ENCODE peak calls at places on chromosomes 5 and 9, in nine cellular contexts. A, O, P, D, I, G, B, N and S are unnamed samples.

GRCh38 chr9:114369567-114370240 is 18.1 kb downstream of the AKNA start:
- DNase-seq in A (no peak), O (no peak), P (no peak), D (no peak), I (no peak), G (no peak), B (no peak), N (no peak), S (no peak)

GRCh38 chr9:132882616-132883015 is 3.9 kb downstream of the SPACA9 start:
- DNase-seq in A (no peak), O (no peak), P (no peak), D (no peak), I (no peak), G (no peak), B (no peak), N (no peak), S (no peak)

GRCh38 chr5:92566113-92566767 is 1014.8 kb downstream of the NR2F1-AS1 start:
- DNase-seq in A (no peak), O (no peak), P (no peak), D (no peak), I (no peak), G (no peak), B (no peak), N (no peak), S (no peak)

GRCh38 chr5:87125796-87126195 is 141.9 kb upstream of the RASA1 start:
- DNase-seq in A (no peak), O (no peak), P (no peak), D (no peak), I (no peak), G (no peak), B (no peak), N (no peak), S (no peak)

GRCh38 chr5:158389786-158390185 is 530.8 kb upstream of the CLINT1 start:
- DNase-seq in A (no peak), O (no peak), P (no peak), D (no peak), I (no peak), G (no peak), B (no peak), N (no peak), S (no peak)

GRCh38 chr5:6145616-6146237 is 232.6 kb downstream of the MED10 start:
- DNase-seq in A (no peak), O (no peak), P (no peak), D (no peak), I (no peak), G (no peak), B (no peak), N (no peak), S (no peak)

GRCh38 chr5:6461006-6461405 is 12.3 kb downstream of the UBE2QL1 start:
- DNase-seq in A (no peak), O (no peak), P (no peak), D (no peak), I (no peak), G (no peak), B (no peak), N (no peak), S (no peak)

GRCh38 chr9:93205896-93206575 is 22.1 kb downstream of the WNK2 start:
- DNase-seq in A (no peak), O (no peak), P (no peak), D (no peak), I (no peak), G (no peak), B (no peak), N (no peak), S (no peak)

GRCh38 chr9:22009563-22009867 is 410 bp upstream of the CDKN2B start:
- DNase-seq in A (no peak), O (no peak), P (no peak), D (no peak), I (no peak), G (no peak), B (no peak), N (no peak), S (no peak)
- TF ChIP-seq CTCF in A (no peak), O (no peak), P (peak), D (no peak), I (no peak), G (no peak), B (no peak), N (no peak), S (no peak)

GRCh38 chr5:96662725-96663513 is 743 bp downstream of the CAST start:
- DNase-seq in A (peak), O (peak), P (no peak), D (peak), I (peak), G (peak), B (peak), N (peak), S (peak)
- TF ChIP-seq CTCF in A (no peak), O (no peak), P (no peak), D (no peak), I (no peak), G (no peak), B (no peak), N (peak), S (no peak)

DNA sequence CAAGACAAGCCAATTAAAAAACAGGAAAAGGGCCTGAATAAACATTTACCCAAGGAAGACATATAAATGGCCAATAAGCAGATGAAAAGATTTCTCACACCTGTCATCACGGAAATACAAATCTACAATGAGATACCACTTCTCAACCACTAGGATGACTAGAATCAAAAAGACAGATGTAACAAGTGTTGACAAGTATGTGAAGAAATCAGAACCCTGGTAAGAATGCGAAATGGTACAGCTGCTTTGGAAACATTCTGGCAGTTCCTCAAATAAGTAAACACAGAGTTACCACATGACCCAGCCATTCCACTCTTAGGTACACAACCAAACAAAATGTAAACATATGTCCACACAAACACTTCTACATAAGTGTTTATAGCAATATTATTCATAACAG is 32.5 kb downstream of the LEAP2 start:
- DNase-seq in A (no peak), O (no peak), P (no peak), D (no peak), I (peak), G (no peak), B (no peak), N (no peak), S (no peak)
- TF ChIP-seq CTCF in A (no peak), O (no peak), P (no peak), D (no peak), I (no peak), G (no peak), B (no peak), N (no peak), S (no peak)

GRCh38 chr5:179907570-179908324 is at the start of gene TBC1D9B:
- DNase-seq in A (peak), O (peak), P (peak), D (peak), I (peak), G (peak), B (peak), N (no peak), S (no peak)
- TF ChIP-seq CTCF in A (peak), O (peak), P (no peak), D (peak), I (peak), G (peak), B (peak), N (peak), S (peak)

GRCh38 chr5:134290443-134290842 is 64.6 kb upstream of the PPP2CA start:
- DNase-seq in A (no peak), O (no peak), P (no peak), D (no peak), I (no peak), G (no peak), B (no peak), N (no peak), S (no peak)
- TF ChIP-seq CTCF in A (no peak), O (no peak), P (no peak), D (no peak), I (no peak), G (no peak), B (no peak), N (no peak), S (no peak)

GRCh38 chr5:1666812-1667588 is 132.6 kb downstream of the MRPL36 start:
- DNase-seq in A (no peak), O (no peak), P (no peak), D (no peak), I (peak), G (no peak), B (peak), N (no peak), S (peak)
- TF ChIP-seq CTCF in A (peak), O (no peak), P (peak), D (peak), I (peak), G (no peak), B (peak), N (peak), S (peak)

GRCh38 chr9:136242248-136242647 is 3.4 kb downstream of the QSOX2 start:
- DNase-seq in A (no peak), O (no peak), P (no peak), D (no peak), I (no peak), G (no peak), B (no peak), N (no peak), S (no peak)

GRCh38 chr9:136243631-136244030 is 2.0 kb downstream of the QSOX2 start:
- DNase-seq in A (no peak), O (no peak), P (no peak), D (no peak), I (no peak), G (no peak), B (no peak), N (no peak), S (no peak)

GRCh38 chr9:136241540-136241939 is 4.1 kb downstream of the QSOX2 start:
- DNase-seq in A (no peak), O (no peak), P (no peak), D (no peak), I (no peak), G (no peak), B (no peak), N (no peak), S (no peak)

GRCh38 chr9:136244116-136244775 is 1.4 kb downstream of the QSOX2 start:
- DNase-seq in A (no peak), O (no peak), P (no peak), D (peak), I (no peak), G (no peak), B (peak), N (no peak), S (no peak)

GRCh38 chr9:136242908-136243525 is 2.6 kb downstream of the QSOX2 start:
- DNase-seq in A (no peak), O (no peak), P (no peak), D (no peak), I (no peak), G (no peak), B (no peak), N (no peak), S (no peak)
- TF ChIP-seq CTCF in A (no peak), O (no peak), P (no peak), D (peak), I (no peak), G (no peak), B (no peak), N (peak), S (no peak)

GRCh38 chr5:126777974-126778674 is 1.2 kb downstream of the LMNB1 start:
- DNase-seq in A (peak), O (peak), P (peak), D (peak), I (peak), G (peak), B (peak), N (peak), S (peak)

GRCh38 chr5:126778675-126779403 is 1.9 kb downstream of the LMNB1 start:
- DNase-seq in A (no peak), O (no peak), P (no peak), D (peak), I (no peak), G (no peak), B (no peak), N (no peak), S (no peak)

GRCh38 chr5:126777257-126777973 is 479 bp downstream of the LMNB1 start:
- DNase-seq in A (peak), O (peak), P (no peak), D (peak), I (peak), G (peak), B (peak), N (peak), S (peak)

GRCh38 chr5:126780165-126780827 is 3.4 kb downstream of the LMNB1 start:
- DNase-seq in A (peak), O (peak), P (peak), D (peak), I (peak), G (peak), B (peak), N (peak), S (peak)

DNA sequence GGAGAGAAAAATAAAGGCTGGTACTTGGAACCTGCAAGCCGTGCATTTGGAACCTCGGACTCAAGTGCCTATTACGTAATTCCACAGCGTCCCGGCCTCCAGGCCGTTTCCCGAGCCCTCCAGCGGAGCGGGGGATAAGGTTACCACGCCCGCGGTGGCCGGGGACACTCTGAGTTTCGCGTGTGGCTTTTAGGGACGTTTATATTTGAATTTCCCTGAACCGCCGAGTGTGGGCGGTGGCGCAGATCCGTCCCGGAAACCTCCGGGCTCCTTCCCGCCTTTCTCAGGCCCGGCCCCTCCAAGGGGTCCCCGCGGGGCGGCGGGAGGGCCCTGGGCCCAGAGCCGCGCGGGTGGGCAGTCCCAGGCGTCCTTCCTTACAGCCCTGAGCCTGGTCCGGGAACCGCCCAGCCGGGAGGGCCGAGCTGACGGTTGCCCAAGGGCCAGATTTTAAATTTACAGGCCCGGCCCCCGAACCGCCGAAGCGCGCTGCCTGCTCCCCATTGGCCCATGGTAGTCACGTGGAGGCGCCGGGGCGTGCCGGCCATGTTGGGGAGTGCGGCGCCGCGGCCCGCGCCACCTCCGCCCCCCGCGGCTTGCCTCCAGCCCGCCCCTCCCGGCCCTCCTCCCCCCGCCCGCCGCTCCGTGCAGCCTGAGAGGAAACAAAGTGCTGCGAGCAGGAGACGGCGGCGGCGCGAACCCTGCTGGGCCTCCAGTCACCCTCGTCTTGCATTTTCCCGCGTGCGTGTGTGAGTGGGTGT is at the start of gene LMNB1:
- DNase-seq in A (peak), O (peak), P (peak), D (peak), I (peak), G (peak), B (peak), N (peak), S (peak)
- TF ChIP-seq CTCF in A (no peak), O (no peak), P (peak), D (no peak), I (no peak), G (peak), B (no peak), N (no peak), S (peak)

GRCh38 chr5:103375863-103376591 is 117.5 kb downstream of the MACIR start:
- DNase-seq in A (no peak), O (no peak), P (no peak), D (no peak), I (no peak), G (no peak), B (no peak), N (no peak), S (no peak)

GRCh38 chr5:103374473-103374963 is 116.0 kb downstream of the MACIR start:
- DNase-seq in A (no peak), O (no peak), P (no peak), D (no peak), I (no peak), G (no peak), B (no peak), N (no peak), S (no peak)

GRCh38 chr5:103373576-103374472 is 115.3 kb downstream of the MACIR start:
- DNase-seq in A (no peak), O (peak), P (no peak), D (no peak), I (no peak), G (no peak), B (no peak), N (no peak), S (no peak)

GRCh38 chr5:103371046-103371603 is 112.6 kb downstream of the MACIR start:
- DNase-seq in A (no peak), O (no peak), P (no peak), D (no peak), I (no peak), G (no peak), B (no peak), N (no peak), S (no peak)

GRCh38 chr5:103375356-103375755 is 116.8 kb downstream of the MACIR start:
- DNase-seq in A (peak), O (no peak), P (peak), D (no peak), I (no peak), G (no peak), B (no peak), N (peak), S (no peak)
- TF ChIP-seq CTCF in A (no peak), O (no peak), P (no peak), D (no peak), I (no peak), G (no peak), B (no peak), N (peak), S (no peak)